ENCODE peak calls at places on chromosomes 1 and 21, in seven cellular contexts. L is right atrium auricular region, Y is IMR-90, V is colonic mucosa, R is HFF-Myc, I is GM12878, Z is thoracic aorta. A is an unnamed sample.

GRCh38 chr1:85884372-85885035 is 176.3 kb upstream of the ZNHIT6 start:
- DNase-seq in Y (peak; percentile 48), Z (no peak), L (no peak), I (no peak), R (no peak), V (no peak), A (no peak)

GRCh38 chr1:51558375-51558924 is 39.4 kb upstream of the EPS15 start:
- DNase-seq in V (no peak), L (no peak), Z (no peak), I (no peak), Y (peak; percentile 47), R (peak; percentile 17), A (no peak)

GRCh38 chr1:1664941-1665814 is 6.4 kb upstream of the CDK11B start:
- DNase-seq in L (no peak), I (no peak), Y (no peak), Z (no peak), V (no peak), R (no peak), A (no peak)

GRCh38 chr1:174815036-174815435 is 184.7 kb upstream of the CACYBP start:
- DNase-seq in Z (no peak), R (peak; percentile 27), I (peak; percentile 21), V (no peak), Y (peak; percentile 74), L (no peak), A (no peak)

GRCh38 chr1:106926748-106927582 is 129.5 kb upstream of the PRMT6 start:
- DNase-seq in I (no peak), L (no peak), V (no peak), Y (peak; percentile 23), R (no peak), Z (no peak), A (peak; percentile 30)

GRCh38 chr1:109767596-109768334 is 4.0 kb upstream of the EPS8L3 start:
- DNase-seq in Z (no peak), L (no peak), V (peak; percentile 16), R (no peak), I (no peak), Y (no peak), A (no peak)

GRCh38 chr1:172976222-172977041 is 74.3 kb downstream of the TNFSF18 start:
- DNase-seq in I (no peak), R (no peak), Z (no peak), L (no peak), Y (peak; percentile 87), V (peak; percentile 77), A (peak; percentile 96)

GRCh38 chr21:46206163-46207005 is 22.1 kb upstream of the SPATC1L start:
- DNase-seq in L (no peak), V (no peak), Y (no peak), R (no peak), I (no peak), Z (no peak), A (no peak)

GRCh38 chr1:30707412-30708360 is 15.7 kb downstream of the MATN1 start:
- DNase-seq in V (peak; percentile 76), Y (peak; percentile 56), L (peak; percentile 79), R (no peak), Z (no peak), I (no peak), A (no peak)

GRCh38 chr1:209673631-209674417 is 1.4 kb upstream of the G0S2 start:
- DNase-seq in I (no peak), V (peak; percentile 41), L (peak; percentile 78), Z (no peak), R (no peak), Y (no peak), A (no peak)

GRCh38 chr1:57889686-57890360 is 466.0 kb upstream of the DAB1 start:
- DNase-seq in R (peak; percentile 32), Z (no peak), Y (no peak), I (no peak), L (no peak), V (no peak), A (no peak)

GRCh38 chr1:55337801-55338447 is 122.8 kb upstream of the USP24 start:
- DNase-seq in L (no peak), I (peak; percentile 13), Y (peak; percentile 79), Z (no peak), V (peak; percentile 22), R (peak; percentile 64), A (peak; percentile 31)

GRCh38 chr1:46411601-46412341 is 17.7 kb downstream of the FAAH start:
- DNase-seq in Y (no peak), Z (no peak), R (no peak), L (no peak), I (no peak), V (no peak), A (no peak)
- TF ChIP-seq CTCF in Y (peak; percentile 10), Z (no peak), R (peak; percentile 60), L (no peak), I (peak; percentile 27), V (no peak), A (peak; percentile 59)

GRCh38 chr1:44407430-44408180 is 2.5 kb downstream of the RNF220 start:
- DNase-seq in Z (no peak), L (no peak), Y (no peak), R (no peak), I (no peak), V (no peak), A (no peak)

GRCh38 chr1:44408181-44409018 is 3.3 kb downstream of the RNF220 start:
- DNase-seq in R (no peak), I (no peak), V (no peak), Z (no peak), Y (no peak), L (no peak), A (no peak)

GRCh38 chr1:44406761-44407429 is 1.8 kb downstream of the RNF220 start:
- DNase-seq in I (no peak), R (no peak), Y (no peak), L (no peak), V (no peak), Z (no peak), A (no peak)

GRCh38 chr1:44409741-44410140 is 4.7 kb downstream of the RNF220 start:
- DNase-seq in Z (no peak), L (no peak), V (no peak), I (no peak), Y (no peak), R (no peak), A (no peak)

GRCh38 chr1:44409019-44409602 is 4.1 kb downstream of the RNF220 start:
- DNase-seq in L (no peak), I (no peak), R (no peak), V (no peak), Z (no peak), Y (no peak), A (no peak)
- H3K4me3 ChIP-seq in L (no peak overlapping the region), I (no peak overlapping the region), R (no peak overlapping the region), V (no peak overlapping the region), Z (no peak overlapping the region), Y (no peak overlapping the region), A (no peak overlapping the region)

GRCh38 chr1:29490204-29490934 is 254.0 kb downstream of the PTPRU start:
- DNase-seq in R (no peak), Z (no peak), V (no peak), I (no peak), Y (no peak), L (peak; percentile 54), A (no peak)
- TF ChIP-seq CTCF in R (no peak), Z (no peak), V (no peak), I (no peak), Y (no peak), L (no peak), A (peak; percentile 7)

DNA sequence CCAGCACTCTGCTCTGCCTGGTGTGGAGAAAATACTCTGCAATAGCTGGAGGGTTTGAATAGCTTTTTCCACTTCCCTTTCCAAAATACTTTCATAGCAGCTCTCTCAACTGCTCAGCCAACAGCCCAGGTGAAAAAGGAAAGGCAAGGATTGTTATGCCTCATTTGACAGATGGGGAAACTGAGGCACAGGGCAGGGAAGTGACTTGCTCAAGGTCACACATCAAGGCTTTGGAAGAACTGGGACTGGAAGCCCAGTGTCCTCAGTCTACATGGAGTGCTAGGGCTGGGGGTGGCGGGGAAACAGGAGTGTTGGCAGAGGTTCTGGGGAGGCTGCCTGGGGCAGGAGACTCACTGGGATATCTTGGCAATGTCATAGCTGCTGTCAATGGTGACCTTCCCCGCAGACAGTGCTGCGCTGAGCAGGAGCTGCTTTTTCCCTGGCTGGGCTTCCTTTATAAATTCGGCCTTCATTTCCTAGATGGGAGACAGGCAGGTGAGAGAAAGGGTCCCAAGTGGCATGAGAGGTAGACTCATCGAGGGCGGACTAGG is 4.1 kb downstream of the CHI3L1 start:
- DNase-seq in V (no peak), L (no peak), Z (no peak), R (no peak), I (no peak), Y (no peak), A (no peak)
- H3K4me3 ChIP-seq in V (no peak overlapping the region), L (no peak overlapping the region), Z (no peak overlapping the region), R (no peak overlapping the region), I (no peak overlapping the region), Y (no peak overlapping the region), A (no peak overlapping the region)

GRCh38 chr1:154956557-154956956 is 658 bp upstream of the PBXIP1 start:
- DNase-seq in Y (no peak), Z (no peak), R (no peak), V (peak; percentile 59), I (no peak), L (no peak), A (no peak)

GRCh38 chr1:154954541-154954940 is 1.4 kb downstream of the PBXIP1 start:
- DNase-seq in I (no peak), Z (no peak), V (no peak), Y (no peak), L (no peak), R (no peak), A (no peak)

GRCh38 chr1:154955718-154956513 is at the start of gene PBXIP1:
- DNase-seq in Y (peak; percentile 87), V (peak; percentile 92), L (peak; percentile 89), Z (peak; percentile 40), R (peak; percentile 83), I (peak; percentile 92), A (peak; percentile 76)

GRCh38 chr1:154953611-154954038 is 2.3 kb downstream of the PBXIP1 start:
- DNase-seq in V (no peak), Y (no peak), L (no peak), I (no peak), R (no peak), Z (no peak), A (no peak)

GRCh38 chr1:154955039-154955717 is 721 bp downstream of the PBXIP1 start:
- DNase-seq in L (no peak), Z (peak; percentile 35), V (peak; percentile 63), I (no peak), R (no peak), Y (peak; percentile 82), A (no peak)
- TF ChIP-seq CTCF in L (no peak), Z (no peak), V (no peak), I (no peak), R (no peak), Y (peak; percentile 2), A (no peak)

GRCh38 chr1:225809842-225810578 is at the start of gene EPHX1:
- DNase-seq in R (peak; percentile 37), Z (peak; percentile 62), Y (peak; percentile 84), I (peak; percentile 15), L (peak; percentile 89), V (peak; percentile 96), A (no peak)

GRCh38 chr1:225814381-225814780 is 4.5 kb downstream of the EPHX1 start:
- DNase-seq in Z (no peak), Y (no peak), V (no peak), R (no peak), L (peak; percentile 57), I (no peak), A (no peak)

GRCh38 chr1:225812488-225813249 is 2.7 kb downstream of the EPHX1 start:
- DNase-seq in V (no peak), I (no peak), Z (no peak), Y (no peak), L (peak; percentile 57), R (no peak), A (no peak)

GRCh38 chr1:225813250-225813964 is 3.5 kb downstream of the EPHX1 start:
- DNase-seq in L (peak; percentile 73), V (peak; percentile 76), Y (peak; percentile 62), I (no peak), R (no peak), Z (no peak), A (peak; percentile 57)

GRCh38 chr1:225811622-225812487 is 1.9 kb downstream of the EPHX1 start:
- DNase-seq in R (no peak), V (peak; percentile 62), L (peak; percentile 61), I (no peak), Z (no peak), Y (no peak), A (no peak)
- H3K4me3 ChIP-seq in R (no peak overlapping the region), V (no peak overlapping the region), L (peak overlapping the region; percentile 76), I (no peak overlapping the region), Z (peak overlapping the region; percentile 91), Y (no peak overlapping the region), A (peak overlapping the region; percentile 78)

A was measured in epithelial cell of proximal tubule.